ENCODE peak calls at places on chromosomes 3 and 15, in six cellular contexts. One of them, this sample, is unnamed.

GRCh38 chr3:184780981-184781515 is 30.9 kb upstream of the VPS8 start:
- DNase-seq in cardiac fibroblast: no peak
- DNase-seq in AG08396: no peak
- DNase-seq in fibroblast of pulmonary artery: no peak
- DNase-seq in GM13976: no peak
- DNase-seq in right cardiac atrium: no peak
- DNase-seq in this sample: no peak

GRCh38 chr3:47603332-47603731 is 24.7 kb upstream of the CSPG5 start:
- DNase-seq in AG08396: no peak
- DNase-seq in GM13976: no peak
- DNase-seq in cardiac fibroblast: no peak
- DNase-seq in fibroblast of pulmonary artery: no peak
- DNase-seq in right cardiac atrium: no peak
- DNase-seq in this sample: no peak

GRCh38 chr3:151423091-151423490 is 37.8 kb downstream of the IGSF10 start:
- DNase-seq in cardiac fibroblast: no peak
- DNase-seq in GM13976: no peak
- DNase-seq in AG08396: no peak
- DNase-seq in right cardiac atrium: no peak
- DNase-seq in fibroblast of pulmonary artery: no peak
- DNase-seq in this sample: no peak

GRCh38 chr3:139937674-139938279 is 2.8 kb downstream of the CLSTN2 start:
- DNase-seq in right cardiac atrium: peak
- DNase-seq in cardiac fibroblast: peak
- DNase-seq in AG08396: peak
- DNase-seq in GM13976: peak
- DNase-seq in fibroblast of pulmonary artery: peak
- DNase-seq in this sample: no peak

GRCh38 chr15:57316451-57316850 is 59.9 kb upstream of the CGNL1 start:
- DNase-seq in right cardiac atrium: peak
- DNase-seq in fibroblast of pulmonary artery: no peak
- DNase-seq in AG08396: no peak
- DNase-seq in GM13976: no peak
- DNase-seq in cardiac fibroblast: no peak
- DNase-seq in this sample: no peak

GRCh38 chr3:11300970-11301369 is 28.8 kb downstream of the ATG7 start:
- DNase-seq in GM13976: peak
- DNase-seq in cardiac fibroblast: no peak
- DNase-seq in fibroblast of pulmonary artery: no peak
- DNase-seq in right cardiac atrium: no peak
- DNase-seq in AG08396: peak
- DNase-seq in this sample: no peak

GRCh38 chr3:153209596-153209995 is 47.6 kb downstream of the RAP2B start:
- DNase-seq in cardiac fibroblast: peak
- DNase-seq in right cardiac atrium: peak
- DNase-seq in AG08396: peak
- DNase-seq in fibroblast of pulmonary artery: peak
- DNase-seq in GM13976: no peak
- DNase-seq in this sample: no peak

GRCh38 chr15:31375772-31376171 is 49.1 kb downstream of the KLF13 start:
- DNase-seq in GM13976: no peak
- DNase-seq in fibroblast of pulmonary artery: no peak
- DNase-seq in cardiac fibroblast: no peak
- DNase-seq in AG08396: no peak
- DNase-seq in right cardiac atrium: no peak
- DNase-seq in this sample: no peak

This sample was measured in skeletal muscle cell.